ENCODE peak calls at places on chromosomes 6 and 20, in five cellular contexts. N, O, T, S and D are unnamed samples.

GRCh38 chr6:100177956-100178355 is 183.9 kb upstream of the MCHR2 start:
- DNase-seq in S (no peak), T (no peak), N (no peak), O (no peak), D (peak; percentile 70)

GRCh38 chr20:4730782-4731181 is 9.1 kb downstream of the PRND start:
- DNase-seq in N (no peak), T (no peak), S (peak; percentile 29), O (no peak), D (no peak)

GRCh38 chr6:123276439-123277045 is 280.5 kb downstream of the CLVS2 start:
- DNase-seq in O (no peak), N (no peak), T (no peak), S (no peak), D (no peak)

GRCh38 chr6:4403828-4404227 is 268.5 kb upstream of the ECI2 start:
- DNase-seq in N (no peak), S (no peak), T (no peak), O (peak; percentile 39), D (no peak)

GRCh38 chr6:166955865-166956443 is 396 bp downstream of the RNASET2 start:
- DNase-seq in S (peak; percentile 63), O (no peak), T (no peak), N (no peak), D (peak; percentile 60)

GRCh38 chr6:106253194-106253593 is 72.4 kb downstream of the ATG5 start:
- DNase-seq in O (no peak), N (peak; percentile 7), S (no peak), T (no peak), D (no peak)

GRCh38 chr6:11812439-11812838 is 33.8 kb upstream of the ADTRP start:
- DNase-seq in S (no peak), O (no peak), T (no peak), N (no peak), D (no peak)

GRCh38 chr6:5517781-5518180 is 256.5 kb downstream of the FARS2 start:
- DNase-seq in T (no peak), S (no peak), O (no peak), N (no peak), D (no peak)

DNA sequence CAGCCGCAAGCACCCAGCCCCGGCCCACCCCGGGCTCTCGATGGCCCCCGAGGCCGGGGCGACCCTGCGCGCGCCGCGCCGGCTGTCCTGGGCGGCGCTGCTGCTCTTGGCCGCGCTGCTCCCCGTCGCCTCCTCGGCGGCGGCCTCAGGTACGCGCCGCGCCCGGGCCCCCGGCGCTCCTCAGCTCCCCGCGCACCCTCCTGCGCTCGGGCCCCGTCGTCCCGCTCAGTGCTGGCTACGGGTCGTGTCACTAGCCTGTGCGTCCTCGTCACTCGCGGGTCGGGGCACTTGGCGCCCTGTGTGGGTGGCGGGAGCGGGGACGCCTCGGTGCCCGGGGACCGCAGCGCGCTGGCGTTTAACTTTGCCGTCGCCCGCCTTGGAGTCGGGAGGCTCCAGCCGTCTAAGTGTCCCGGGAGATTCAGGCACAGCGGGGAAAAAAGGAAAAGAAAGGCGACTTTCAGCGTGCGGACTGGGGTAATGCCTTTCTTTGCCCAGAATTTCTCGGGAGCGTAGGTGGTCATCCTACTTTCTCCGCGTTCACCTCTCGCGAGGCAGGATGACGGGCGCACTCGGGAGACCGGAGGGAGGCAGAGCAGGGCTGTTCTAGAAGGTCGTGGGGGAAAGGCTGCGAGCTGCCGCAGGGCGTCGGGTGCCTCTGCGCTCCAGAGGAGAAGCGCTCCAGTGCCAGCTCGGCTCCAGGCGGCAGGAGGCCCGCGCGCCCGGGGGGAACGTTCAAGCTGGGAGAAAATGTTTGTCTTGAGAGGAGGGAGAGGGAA is 545 bp downstream of the FNDC1 start:
- DNase-seq in O (no peak), T (peak; percentile 47), S (peak; percentile 76), N (peak; percentile 23), D (no peak)
- H3K4me3 ChIP-seq in O (peak overlapping the region; percentile 41), T (peak overlapping the region; percentile 23), S (peak overlapping the region; percentile 64), N (peak overlapping the region; percentile 53), D (peak overlapping the region; percentile 13)

GRCh38 chr20:49886571-49887203 is 28.6 kb downstream of the SPATA2 start:
- DNase-seq in S (no peak), O (no peak), N (no peak), T (no peak), D (no peak)

GRCh38 chr20:49888341-49889244 is 26.7 kb downstream of the SPATA2 start:
- DNase-seq in N (peak; percentile 66), T (peak; percentile 85), S (peak; percentile 72), O (no peak), D (peak; percentile 46)

GRCh38 chr20:49889245-49889942 is 25.9 kb downstream of the SPATA2 start:
- DNase-seq in T (no peak), O (no peak), S (no peak), N (no peak), D (no peak)

GRCh38 chr20:49887251-49887827 is 28.0 kb downstream of the SPATA2 start:
- DNase-seq in O (no peak), N (no peak), T (no peak), S (no peak), D (no peak)

DNA sequence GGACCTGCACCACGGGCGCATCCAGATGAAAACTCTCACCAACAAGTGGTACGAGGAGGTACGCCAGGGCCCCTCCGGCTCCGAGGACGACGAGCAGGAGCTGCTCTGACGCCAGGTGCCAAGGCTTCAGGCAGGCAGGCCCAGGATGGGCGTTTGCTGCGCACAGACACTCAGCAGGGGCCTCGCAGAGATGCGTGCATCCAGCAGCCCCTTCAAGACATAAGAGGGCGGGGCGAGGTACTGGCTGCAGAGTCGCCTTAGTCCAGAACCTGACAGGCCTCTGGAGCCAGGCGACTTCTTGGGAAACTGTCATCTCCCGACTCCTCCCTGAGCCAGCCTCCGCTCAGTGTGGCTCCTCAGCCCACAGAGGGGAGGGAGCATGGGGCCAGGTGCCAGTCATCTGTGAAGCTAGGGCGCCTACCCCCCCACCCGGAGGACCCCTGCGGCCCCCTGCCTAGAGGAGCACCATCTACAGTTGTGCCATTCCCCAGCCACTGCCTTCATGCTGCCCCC is 27.4 kb downstream of the SPATA2 start:
- DNase-seq in N (no peak), O (no peak), T (no peak), S (no peak), D (peak; percentile 43)
- H3K4me1 ChIP-seq in N (peaks cover 18% of the 10 kb centered on the region), O (peaks cover 37% of the 10 kb centered on the region), T (peaks cover 8% of the 10 kb centered on the region), S (no peaks in the 10 kb centered on the region), D (peaks cover 7% of the 10 kb centered on the region)

GRCh38 chr20:56628873-56629463 is at the start of gene TFAP2C:
- DNase-seq in T (peak; percentile 62), N (peak; percentile 84), O (peak; percentile 63), S (peak; percentile 84), D (no peak)
- H3K4me3 ChIP-seq in T (peak within 1 kb of the TSS; percentile 46), N (peak within 1 kb of the TSS; percentile 86), O (peak within 1 kb of the TSS; percentile 35), S (peak within 1 kb of the TSS; percentile 62), D (peak within 1 kb of the TSS; percentile 11)

DNA sequence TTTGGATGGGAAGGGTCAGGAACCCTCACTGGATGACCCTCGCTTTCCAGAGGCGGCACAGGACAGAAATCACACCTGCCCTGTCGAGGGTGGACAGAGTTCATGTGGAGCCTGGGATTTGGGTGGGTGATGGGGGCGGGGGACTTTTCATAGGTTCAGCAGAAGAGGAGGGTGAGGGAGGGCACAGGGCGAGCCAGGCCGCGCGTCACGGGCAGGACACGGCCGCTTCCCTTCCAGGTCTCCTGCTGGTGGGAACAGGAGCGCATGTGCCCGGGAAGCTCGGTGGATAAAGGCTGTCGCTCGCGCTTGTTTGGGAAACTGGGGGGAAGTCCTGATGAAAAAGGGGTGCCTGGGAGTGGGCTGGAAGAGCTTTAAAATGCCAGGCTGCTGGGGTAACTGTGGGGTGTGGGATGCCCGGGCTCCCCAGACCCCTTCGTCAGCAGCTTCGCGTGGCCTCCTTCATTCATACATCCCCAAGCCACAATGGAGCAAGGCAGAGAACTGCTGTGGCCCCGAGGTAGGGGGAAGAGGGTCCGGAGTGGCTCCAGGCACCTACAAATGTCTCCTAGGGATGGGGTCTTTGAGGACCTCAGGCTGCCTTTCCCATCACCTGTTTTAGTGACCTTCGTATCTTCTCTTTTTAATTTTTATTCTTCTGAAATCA is 102.2 kb downstream of the DACT2 start:
- DNase-seq in T (no peak), O (no peak), S (no peak), N (no peak), D (no peak)
- H3K4me1 ChIP-seq in T (no peaks in the 10 kb centered on the region), O (peaks cover 14% of the 10 kb centered on the region), S (no peaks in the 10 kb centered on the region), N (no peaks in the 10 kb centered on the region), D (no peaks in the 10 kb centered on the region)